ENCODE peak calls at places on chromosomes 12 and 14, in seven cellular contexts. E, Z, N, D, K, B and G are unnamed samples.

GRCh38 chr14:54567224-54567633 is 301 bp downstream of the SAMD4A start:
- DNase-seq in E (no peak), Z (no peak), N (no peak), D (peak; percentile 45), K (no peak), B (no peak), G (no peak)

GRCh38 chr14:78029471-78030372 is 140.5 kb upstream of the NRXN3 start:
- DNase-seq in E (no peak), Z (no peak), N (no peak), D (peak; percentile 3), K (no peak), B (no peak), G (no peak)

GRCh38 chr12:93165384-93165932 is 212.3 kb upstream of the NUDT4 start:
- DNase-seq in E (no peak), Z (no peak), N (no peak), D (no peak), K (no peak), B (no peak), G (no peak)

GRCh38 chr14:81673930-81674329 is 140.3 kb upstream of the SEL1L start:
- DNase-seq in E (no peak), Z (no peak), N (no peak), D (no peak), K (no peak), B (no peak), G (no peak)

GRCh38 chr14:93925374-93925895 is 1.7 kb upstream of the FAM181A start:
- DNase-seq in E (no peak), Z (no peak), N (no peak), D (no peak), K (no peak), B (no peak), G (peak; percentile 56)

GRCh38 chr12:12336049-12336411 is 14.0 kb downstream of the MANSC1 start:
- DNase-seq in E (peak; percentile 57), Z (peak; percentile 77), N (peak; percentile 39), D (peak; percentile 52), K (no peak), B (no peak), G (peak; percentile 80)

GRCh38 chr12:75889214-75889613 is 142.4 kb downstream of the PHLDA1 start:
- DNase-seq in E (no peak), Z (no peak), N (no peak), D (no peak), K (no peak), B (no peak), G (no peak)

GRCh38 chr14:34201909-34202622 is 251.2 kb upstream of the EGLN3 start:
- DNase-seq in E (no peak), Z (no peak), N (no peak), D (no peak), K (no peak), B (no peak), G (peak; percentile 96)

GRCh38 chr12:53989227-53990113 is 4.5 kb downstream of the HOXC10 start:
- DNase-seq in E (peak; percentile 52), Z (peak; percentile 56), N (peak; percentile 16), D (peak; percentile 66), K (no peak), B (no peak), G (peak; percentile 78)

GRCh38 chr12:111093428-111094142 is 173.2 kb upstream of the MYL2 start:
- DNase-seq in E (no peak), Z (no peak), N (no peak), D (no peak), K (no peak), B (no peak), G (no peak)

DNA sequence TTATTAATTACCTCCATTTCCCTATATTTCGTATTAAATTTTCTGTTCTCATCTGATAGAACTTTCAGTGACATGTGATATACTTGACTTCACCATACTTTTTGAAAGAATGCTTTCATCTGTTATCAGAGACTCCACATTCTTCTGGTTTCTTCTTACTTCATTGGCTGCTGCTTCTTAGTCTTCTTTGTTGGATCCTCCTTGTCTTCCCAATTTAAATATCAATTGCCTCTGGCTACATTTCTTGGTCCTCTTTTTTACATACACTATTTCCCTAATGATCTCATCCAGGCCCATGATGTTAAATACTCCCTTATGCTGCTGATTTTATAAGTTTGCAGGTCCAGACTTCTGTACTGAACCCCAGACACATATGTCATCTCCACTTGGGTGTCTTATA is 22.0 kb downstream of the OR5AU1 start:
- DNase-seq in E (no peak), Z (no peak), N (no peak), D (no peak), K (no peak), B (no peak), G (no peak)
- H3K27ac ChIP-seq in E (no peak overlapping the region), Z (no peak overlapping the region), N (no peak overlapping the region), D (no peak overlapping the region), K (no peak overlapping the region), B (no peak overlapping the region), G (no peak overlapping the region)

GRCh38 chr14:44896275-44897040 is 65.3 kb downstream of the KLHL28 start:
- DNase-seq in E (no peak), Z (peak; percentile 33), N (no peak), D (no peak), K (no peak), B (no peak), G (no peak)
- H3K27ac ChIP-seq in E (no peak overlapping the region), Z (peak overlapping the region; percentile 98), N (no peak overlapping the region), D (peak overlapping the region; percentile 95), K (peak overlapping the region; percentile 100), B (peak overlapping the region; percentile 99), G (no peak overlapping the region)

GRCh38 chr12:121001841-121002483 is 14.3 kb downstream of the C12orf43 start:
- DNase-seq in E (no peak), Z (no peak), N (peak; percentile 26), D (no peak), K (no peak), B (no peak), G (no peak)

GRCh38 chr12:121000530-121000929 is 15.8 kb downstream of the C12orf43 start:
- DNase-seq in E (no peak), Z (no peak), N (no peak), D (no peak), K (no peak), B (no peak), G (peak; percentile 45)

GRCh38 chr12:121003650-121004049 is 12.6 kb downstream of the C12orf43 start:
- DNase-seq in E (peak; percentile 50), Z (peak; percentile 46), N (no peak), D (no peak), K (no peak), B (no peak), G (no peak)

GRCh38 chr12:120999191-121000120 is 16.8 kb downstream of the C12orf43 start:
- DNase-seq in E (peak; percentile 73), Z (no peak), N (no peak), D (peak; percentile 80), K (no peak), B (no peak), G (no peak)

DNA sequence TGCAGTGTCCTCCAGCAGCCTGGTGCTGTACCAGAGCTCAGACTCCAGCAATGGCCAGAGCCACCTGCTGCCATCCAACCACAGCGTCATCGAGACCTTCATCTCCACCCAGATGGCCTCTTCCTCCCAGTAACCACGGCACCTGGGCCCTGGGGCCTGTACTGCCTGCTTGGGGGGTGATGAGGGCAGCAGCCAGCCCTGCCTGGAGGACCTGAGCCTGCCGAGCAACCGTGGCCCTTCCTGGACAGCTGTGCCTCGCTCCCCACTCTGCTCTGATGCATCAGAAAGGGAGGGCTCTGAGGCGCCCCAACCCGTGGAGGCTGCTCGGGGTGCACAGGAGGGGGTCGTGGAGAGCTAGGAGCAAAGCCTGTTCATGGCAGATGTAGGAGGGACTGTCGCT is 15.2 kb downstream of the C12orf43 start:
- DNase-seq in E (no peak), Z (no peak), N (no peak), D (no peak), K (no peak), B (no peak), G (no peak)
- H3K27ac ChIP-seq in E (no peak overlapping the region), Z (no peak overlapping the region), N (no peak overlapping the region), D (no peak overlapping the region), K (no peak overlapping the region), B (no peak overlapping the region), G (no peak overlapping the region)

GRCh38 chr12:131199221-131199620 is 245.5 kb downstream of the ADGRD1 start:
- DNase-seq in E (no peak), Z (no peak), N (no peak), D (no peak), K (no peak), B (no peak), G (no peak)
- H3K27ac ChIP-seq in E (no peak overlapping the region), Z (no peak overlapping the region), N (no peak overlapping the region), D (no peak overlapping the region), K (no peak overlapping the region), B (no peak overlapping the region), G (no peak overlapping the region)

GRCh38 chr12:108581311-108582227 is 16.3 kb downstream of the TMEM119 start:
- DNase-seq in E (no peak), Z (no peak), N (no peak), D (no peak), K (no peak), B (no peak), G (no peak)

GRCh38 chr12:108582509-108582908 is 15.4 kb downstream of the TMEM119 start:
- DNase-seq in E (no peak), Z (no peak), N (no peak), D (no peak), K (no peak), B (no peak), G (no peak)

GRCh38 chr12:108583971-108584370 is 13.9 kb downstream of the TMEM119 start:
- DNase-seq in E (no peak), Z (no peak), N (no peak), D (no peak), K (no peak), B (no peak), G (no peak)

GRCh38 chr12:108584456-108585065 is 13.3 kb downstream of the TMEM119 start:
- DNase-seq in E (no peak), Z (no peak), N (no peak), D (no peak), K (no peak), B (no peak), G (no peak)

GRCh38 chr12:108582981-108583770 is 14.7 kb downstream of the TMEM119 start:
- DNase-seq in E (no peak), Z (no peak), N (no peak), D (no peak), K (no peak), B (no peak), G (no peak)
- H3K27ac ChIP-seq in E (no peak overlapping the region), Z (no peak overlapping the region), N (no peak overlapping the region), D (no peak overlapping the region), K (no peak overlapping the region), B (no peak overlapping the region), G (peak overlapping the region; percentile 98)

GRCh38 chr14:64508215-64508776 is 3.7 kb downstream of the ZBTB1 start:
- DNase-seq in E (no peak), Z (no peak), N (no peak), D (no peak), K (no peak), B (no peak), G (no peak)

GRCh38 chr14:64504897-64505771 is 564 bp downstream of the ZBTB1 start:
- DNase-seq in E (peak; percentile 90), Z (peak; percentile 67), N (peak; percentile 83), D (peak; percentile 91), K (peak; percentile 89), B (peak; percentile 51), G (peak; percentile 83)

GRCh38 chr14:64507376-64508156 is 3.0 kb downstream of the ZBTB1 start:
- DNase-seq in E (peak; percentile 32), Z (no peak), N (no peak), D (peak; percentile 17), K (no peak), B (no peak), G (no peak)

GRCh38 chr14:64509036-64509435 is 4.5 kb downstream of the ZBTB1 start:
- DNase-seq in E (no peak), Z (peak; percentile 59), N (no peak), D (no peak), K (no peak), B (no peak), G (peak; percentile 15)

GRCh38 chr14:64506751-64507150 is 2.2 kb downstream of the ZBTB1 start:
- DNase-seq in E (no peak), Z (no peak), N (no peak), D (no peak), K (no peak), B (no peak), G (no peak)
- H3K27ac ChIP-seq in E (no peak overlapping the region), Z (no peak overlapping the region), N (no peak overlapping the region), D (no peak overlapping the region), K (peak overlapping the region; percentile 99), B (peak overlapping the region; percentile 100), G (no peak overlapping the region)